ENCODE peak calls at places on chromosomes 2 and 18, in nine cellular contexts. P, E, M, L, S, F, G, I and J are unnamed samples.

GRCh38 chr2:182894174-182894573 is 27.7 kb upstream of the FRZB start:
- DNase-seq in G (no peak), E (peak), F (no peak), S (no peak), M (no peak), I (no peak), P (no peak), L (no peak), J (no peak)

GRCh38 chr2:239257511-239257937 is 143.3 kb downstream of the HDAC4 start:
- DNase-seq in I (no peak), S (no peak), M (no peak), G (no peak), P (peak), F (peak), L (no peak), E (peak), J (no peak)

GRCh38 chr2:3605013-3605961 is 10.4 kb downstream of the COLEC11 start:
- DNase-seq in L (peak), P (no peak), E (peak), M (peak), I (no peak), G (peak), S (peak), F (no peak), J (peak)

GRCh38 chr2:172437419-172438063 is 10.2 kb downstream of the ITGA6 start:
- DNase-seq in M (no peak), S (peak), L (no peak), F (peak), E (no peak), G (no peak), I (no peak), P (no peak), J (no peak)

GRCh38 chr2:239465017-239466001 is 64.5 kb upstream of the HDAC4 start:
- DNase-seq in E (peak), F (peak), P (no peak), L (peak), S (no peak), G (peak), I (peak), M (no peak), J (no peak)

GRCh38 chr2:218194880-218195279 is 22.1 kb upstream of the ARPC2 start:
- DNase-seq in M (no peak), S (no peak), E (no peak), P (no peak), F (no peak), L (no peak), I (no peak), G (no peak), J (no peak)

GRCh38 chr2:172680595-172681176 is 55.0 kb upstream of the RAPGEF4 start:
- DNase-seq in S (no peak), P (peak), M (no peak), G (no peak), E (no peak), L (no peak), I (no peak), F (no peak), J (no peak)

GRCh38 chr2:233354971-233355574 is 779 bp downstream of the DGKD start:
- DNase-seq in F (no peak), E (peak), L (peak), P (peak), I (no peak), G (peak), M (no peak), S (no peak), J (peak)

GRCh38 chr2:9769171-9770005 is 73.9 kb upstream of the TAF1B start:
- DNase-seq in G (peak), I (no peak), M (peak), E (peak), P (no peak), F (no peak), S (peak), L (no peak), J (no peak)

GRCh38 chr18:11387880-11388279 is 221.5 kb upstream of the SLC35G4 start:
- DNase-seq in S (peak), M (no peak), P (peak), E (peak), F (no peak), I (peak), G (peak), L (peak), J (no peak)

GRCh38 chr18:11819938-11820337 is 31.3 kb upstream of the CHMP1B start:
- DNase-seq in S (no peak), M (no peak), E (no peak), F (no peak), G (no peak), P (no peak), L (no peak), I (no peak), J (no peak)

GRCh38 chr2:206231669-206232286 is 42.7 kb upstream of the ZDBF2 start:
- DNase-seq in P (no peak), L (no peak), G (no peak), I (no peak), M (no peak), E (no peak), F (no peak), S (no peak), J (no peak)

GRCh38 chr2:219285894-219286425 is 6.8 kb downstream of the DNAJB2 start:
- DNase-seq in G (no peak), L (peak), I (peak), E (peak), S (no peak), M (no peak), F (no peak), P (no peak), J (peak)

GRCh38 chr2:47359375-47359868 is 43.5 kb upstream of the MSH2 start:
- DNase-seq in L (no peak), S (no peak), P (no peak), G (no peak), E (no peak), I (no peak), F (no peak), M (no peak), J (no peak)

GRCh38 chr2:12949406-12949805 is 232.7 kb downstream of the TRIB2 start:
- DNase-seq in F (no peak), L (no peak), S (no peak), G (no peak), P (no peak), E (no peak), M (no peak), I (no peak), J (no peak)

GRCh38 chr2:119531292-119531691 is 7.0 kb upstream of the SCTR start:
- DNase-seq in G (no peak), E (no peak), F (no peak), L (no peak), S (no peak), M (no peak), I (no peak), P (no peak), J (no peak)

GRCh38 chr2:167924556-167924955 is 322.8 kb downstream of the STK39 start:
- DNase-seq in M (no peak), E (no peak), I (no peak), S (no peak), P (no peak), G (no peak), L (no peak), F (no peak), J (no peak)

GRCh38 chr2:68762665-68763064 is 28.1 kb downstream of the ARHGAP25 start:
- DNase-seq in G (no peak), S (peak), P (peak), L (no peak), I (no peak), F (no peak), M (no peak), E (peak), J (peak)

GRCh38 chr2:219918929-219919328 is 291.5 kb downstream of the SLC4A3 start:
- DNase-seq in E (no peak), F (no peak), I (no peak), M (no peak), G (no peak), L (no peak), P (no peak), S (no peak), J (no peak)

GRCh38 chr2:71965530-71965929 is 182.1 kb downstream of the CYP26B1 start:
- DNase-seq in M (no peak), L (no peak), G (no peak), S (no peak), I (no peak), F (no peak), E (no peak), P (no peak), J (no peak)

GRCh38 chr2:122491011-122491410 is 735.6 kb downstream of the TSN start:
- DNase-seq in P (no peak), I (no peak), L (no peak), F (peak), S (no peak), G (no peak), E (no peak), M (no peak), J (no peak)

GRCh38 chr2:18596993-18597392 is 7.6 kb upstream of the NT5C1B start:
- DNase-seq in E (no peak), L (no peak), P (no peak), S (no peak), M (no peak), G (no peak), I (no peak), F (no peak), J (no peak)

GRCh38 chr18:25561923-25562322 is 210.0 kb upstream of the ZNF521 start:
- DNase-seq in E (peak), S (peak), P (peak), G (peak), L (no peak), M (peak), I (no peak), F (no peak), J (no peak)

GRCh38 chr2:101566632-101567228 is 91.8 kb upstream of the RFX8 start:
- DNase-seq in I (no peak), F (no peak), P (no peak), S (no peak), G (no peak), E (no peak), L (no peak), M (no peak), J (no peak)

GRCh38 chr2:109289011-109289410 is 160.0 kb downstream of the SH3RF3 start:
- DNase-seq in M (no peak), G (no peak), F (no peak), P (no peak), I (no peak), L (no peak), E (no peak), S (no peak), J (no peak)

GRCh38 chr2:127173073-127173472 is 47.0 kb downstream of the CYP27C1 start:
- DNase-seq in P (peak), I (peak), E (peak), L (peak), M (no peak), F (peak), G (no peak), S (no peak), J (peak)

GRCh38 chr2:43950383-43951008 is 45.3 kb downstream of the LRPPRC start:
- DNase-seq in P (peak), F (peak), I (no peak), M (peak), L (no peak), E (peak), G (peak), S (peak), J (no peak)

GRCh38 chr2:10471956-10472355 is 23.8 kb upstream of the ODC1 start:
- DNase-seq in E (no peak), L (no peak), S (no peak), I (no peak), F (no peak), G (no peak), M (no peak), P (no peak), J (no peak)

GRCh38 chr2:127043367-127044164 is 63.4 kb downstream of the BIN1 start:
- DNase-seq in P (no peak), G (no peak), M (no peak), E (no peak), F (no peak), S (no peak), I (no peak), L (no peak), J (no peak)

GRCh38 chr2:12008425-12009061 is 262.1 kb downstream of the LPIN1 start:
- DNase-seq in P (no peak), S (peak), I (no peak), G (peak), E (peak), M (peak), L (no peak), F (peak), J (no peak)

GRCh38 chr18:78178812-78179211 is 800.8 kb upstream of the SALL3 start:
- DNase-seq in M (no peak), P (no peak), L (no peak), S (no peak), E (no peak), I (no peak), G (no peak), F (no peak), J (no peak)

GRCh38 chr2:8600456-8600855 is 81.4 kb upstream of the ID2 start:
- DNase-seq in I (no peak), G (no peak), S (no peak), F (no peak), M (no peak), P (no peak), L (no peak), E (no peak), J (no peak)

GRCh38 chr2:68737717-68738116 is 3.1 kb downstream of the ARHGAP25 start:
- DNase-seq in F (no peak), I (no peak), G (no peak), S (peak), M (peak), P (no peak), L (no peak), E (no peak), J (no peak)

GRCh38 chr2:58762176-58762781 is 521.2 kb upstream of the FANCL start:
- DNase-seq in G (peak), S (peak), I (peak), F (peak), E (peak), P (peak), L (peak), M (no peak), J (peak)

GRCh38 chr2:97936199-97936598 is 59.5 kb downstream of the TMEM131 start:
- DNase-seq in L (no peak), P (no peak), M (no peak), E (no peak), I (no peak), S (no peak), G (peak), F (peak), J (no peak)

GRCh38 chr2:231549446-231550239 is 19.4 kb upstream of the NMUR1 start:
- DNase-seq in M (no peak), F (no peak), I (no peak), G (no peak), P (peak), L (no peak), E (no peak), S (no peak), J (no peak)

GRCh38 chr2:10241641-10242430 is 60.9 kb upstream of the HPCAL1 start:
- DNase-seq in I (no peak), E (no peak), S (no peak), P (no peak), L (no peak), G (no peak), F (no peak), M (no peak), J (no peak)

GRCh38 chr2:170926743-170927297 is 2.2 kb upstream of the GORASP2 start:
- DNase-seq in G (no peak), S (no peak), P (no peak), E (no peak), L (no peak), M (no peak), I (no peak), F (no peak), J (no peak)
- TF ChIP-seq CTCF in G (no peak), S (no peak), P (no peak), E (no peak), L (no peak), M (no peak), I (no peak), F (no peak), J (no peak)

GRCh38 chr18:45004531-45004930 is 323.8 kb downstream of the SETBP1 start:
- DNase-seq in M (no peak), L (no peak), I (no peak), S (no peak), P (no peak), G (no peak), E (peak), F (no peak), J (no peak)
- TF ChIP-seq CTCF in M (no peak), L (no peak), I (no peak), S (no peak), P (no peak), G (no peak), E (no peak), F (no peak), J (no peak)

GRCh38 chr2:241009601-241010530 is 11.4 kb downstream of the SNED1 start:
- DNase-seq in P (peak), L (peak), S (peak), E (peak), M (no peak), F (peak), G (peak), I (peak), J (peak)
- TF ChIP-seq CTCF in P (no peak), L (no peak), S (no peak), E (no peak), M (peak), F (no peak), G (no peak), I (no peak), J (no peak)

GRCh38 chr2:38524580-38524979 is 78.1 kb downstream of the HNRNPLL start:
- DNase-seq in M (no peak), E (no peak), P (no peak), I (no peak), L (no peak), S (no peak), F (no peak), G (no peak), J (no peak)

GRCh38 chr2:38522754-38523349 is 79.9 kb downstream of the HNRNPLL start:
- DNase-seq in L (no peak), E (no peak), S (no peak), F (no peak), M (no peak), G (no peak), P (no peak), I (no peak), J (no peak)

GRCh38 chr2:38526195-38526594 is 76.5 kb downstream of the HNRNPLL start:
- DNase-seq in M (no peak), G (no peak), F (no peak), P (no peak), E (no peak), I (no peak), S (no peak), L (no peak), J (no peak)

GRCh38 chr2:38521835-38522234 is 80.9 kb downstream of the HNRNPLL start:
- DNase-seq in I (no peak), G (no peak), E (no peak), F (no peak), M (no peak), S (no peak), L (no peak), P (no peak), J (no peak)

GRCh38 chr2:38523728-38524437 is 78.8 kb downstream of the HNRNPLL start:
- DNase-seq in P (no peak), M (no peak), S (no peak), G (no peak), E (no peak), F (no peak), L (no peak), I (no peak), J (no peak)
- TF ChIP-seq CTCF in P (peak), M (no peak), S (no peak), G (no peak), E (no peak), F (no peak), L (no peak), I (no peak), J (no peak)

GRCh38 chr2:102592601-102593000 is 26.8 kb upstream of the SLC9A2 start:
- DNase-seq in L (peak), S (no peak), G (peak), P (peak), M (no peak), E (no peak), I (no peak), F (peak), J (no peak)
- TF ChIP-seq CTCF in L (peak), S (no peak), G (peak), P (peak), M (peak), E (peak), I (no peak), F (peak), J (no peak)

DNA sequence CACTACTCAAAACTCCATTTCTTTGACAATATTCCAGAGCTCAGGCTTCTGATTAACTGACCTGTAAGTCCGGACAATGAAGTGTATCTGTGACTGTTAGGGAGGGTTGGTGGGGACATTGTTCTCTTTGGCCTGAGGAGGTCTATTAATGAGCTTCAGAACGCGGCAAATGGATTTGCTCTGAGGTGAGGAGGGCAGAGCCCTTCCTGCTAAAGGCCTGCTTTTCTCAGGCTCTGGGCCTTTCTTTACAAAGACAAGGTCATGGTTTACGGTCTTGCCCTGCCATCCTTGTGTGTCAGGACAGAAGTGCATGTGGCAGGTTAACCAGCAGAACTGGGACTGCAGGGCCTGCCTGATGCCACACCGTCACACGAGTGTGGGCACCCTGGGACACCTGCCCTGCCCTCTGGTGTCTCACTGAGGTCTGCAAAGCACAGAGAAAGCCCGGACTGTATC is 7.2 kb downstream of the ALKAL2 start:
- DNase-seq in L (no peak), P (no peak), G (no peak), S (no peak), E (no peak), I (no peak), M (no peak), F (no peak), J (no peak)
- TF ChIP-seq CTCF in L (no peak), P (no peak), G (no peak), S (no peak), E (no peak), I (no peak), M (no peak), F (no peak), J (no peak)